ENCODE peak calls at places on chromosomes 3 and 15, in five cellular contexts. One of them, this sample, is unnamed.

GRCh38 chr15:90376789-90377188 is 11.3 kb upstream of the IQGAP1 start:
- DNase-seq in heart left ventricle: peak; percentile 40
- DNase-seq in IMR-90: no peak
- DNase-seq in right lobe of liver: no peak
- DNase-seq in HepG2: no peak
- DNase-seq in this sample: peak; percentile 9

GRCh38 chr3:176967525-176967924 is 229.8 kb downstream of the TBL1XR1 start:
- DNase-seq in heart left ventricle: no peak
- DNase-seq in IMR-90: peak; percentile 22
- DNase-seq in right lobe of liver: no peak
- DNase-seq in HepG2: no peak
- DNase-seq in this sample: no peak

GRCh38 chr3:56899078-56899477 is 97.3 kb upstream of the ARHGEF3 start:
- DNase-seq in heart left ventricle: no peak
- DNase-seq in IMR-90: no peak
- DNase-seq in right lobe of liver: no peak
- DNase-seq in HepG2: no peak
- DNase-seq in this sample: no peak

GRCh38 chr15:41836072-41836471 is 2.6 kb upstream of the PLA2G4B start:
- DNase-seq in heart left ventricle: no peak
- DNase-seq in IMR-90: peak; percentile 12
- DNase-seq in right lobe of liver: no peak
- DNase-seq in HepG2: no peak
- DNase-seq in this sample: no peak

GRCh38 chr3:119331661-119332060 is 37.5 kb downstream of the ARHGAP31 start:
- DNase-seq in heart left ventricle: no peak
- DNase-seq in IMR-90: peak; percentile 58
- DNase-seq in right lobe of liver: no peak
- DNase-seq in HepG2: no peak
- DNase-seq in this sample: no peak

GRCh38 chr3:122691195-122691594 is 10.6 kb downstream of the PARP14 start:
- DNase-seq in heart left ventricle: no peak
- DNase-seq in IMR-90: peak; percentile 87
- DNase-seq in right lobe of liver: no peak
- DNase-seq in HepG2: peak; percentile 80
- DNase-seq in this sample: peak; percentile 72

GRCh38 chr15:70504305-70504951 is 258.9 kb downstream of the UACA start:
- DNase-seq in heart left ventricle: peak; percentile 73
- DNase-seq in IMR-90: peak; percentile 55
- DNase-seq in right lobe of liver: peak; percentile 63
- DNase-seq in HepG2: no peak
- DNase-seq in this sample: peak; percentile 48

GRCh38 chr15:61173899-61174689 is 55.0 kb downstream of the RORA start:
- DNase-seq in heart left ventricle: no peak
- DNase-seq in IMR-90: no peak
- DNase-seq in right lobe of liver: no peak
- DNase-seq in HepG2: no peak
- DNase-seq in this sample: no peak

GRCh38 chr3:48475188-48475587 is 28.7 kb downstream of the ATRIP start:
- DNase-seq in heart left ventricle: no peak
- DNase-seq in IMR-90: no peak
- DNase-seq in right lobe of liver: no peak
- DNase-seq in HepG2: no peak
- DNase-seq in this sample: no peak

GRCh38 chr3:59772416-59773408 is 722.9 kb upstream of the CFAP20DC start:
- DNase-seq in heart left ventricle: no peak
- DNase-seq in IMR-90: no peak
- DNase-seq in right lobe of liver: no peak
- DNase-seq in HepG2: no peak
- DNase-seq in this sample: no peak

GRCh38 chr15:98177950-98178848 is 217.7 kb downstream of the ARRDC4 start:
- DNase-seq in heart left ventricle: peak; percentile 23
- DNase-seq in IMR-90: peak; percentile 29
- DNase-seq in right lobe of liver: no peak
- DNase-seq in HepG2: peak; percentile 56
- DNase-seq in this sample: peak; percentile 49

GRCh38 chr3:69855436-69856162 is 116.3 kb downstream of the MITF start:
- DNase-seq in heart left ventricle: no peak
- DNase-seq in IMR-90: peak; percentile 64
- DNase-seq in right lobe of liver: no peak
- DNase-seq in HepG2: no peak
- DNase-seq in this sample: peak; percentile 12

GRCh38 chr15:83114305-83114704 is 6.9 kb downstream of the TM6SF1 start:
- DNase-seq in heart left ventricle: no peak
- DNase-seq in IMR-90: no peak
- DNase-seq in right lobe of liver: no peak
- DNase-seq in HepG2: no peak
- DNase-seq in this sample: no peak

GRCh38 chr3:42461762-42462161 is 40.7 kb upstream of the VIPR1 start:
- DNase-seq in heart left ventricle: no peak
- DNase-seq in IMR-90: no peak
- DNase-seq in right lobe of liver: no peak
- DNase-seq in HepG2: no peak
- DNase-seq in this sample: no peak

GRCh38 chr3:120561251-120562045 is 34.7 kb upstream of the NDUFB4 start:
- DNase-seq in heart left ventricle: peak; percentile 65
- DNase-seq in IMR-90: peak; percentile 73
- DNase-seq in right lobe of liver: peak; percentile 62
- DNase-seq in HepG2: peak; percentile 35
- DNase-seq in this sample: peak; percentile 74

GRCh38 chr15:44064706-44065105 is 130.4 kb downstream of the FRMD5 start:
- DNase-seq in heart left ventricle: no peak
- DNase-seq in IMR-90: no peak
- DNase-seq in right lobe of liver: no peak
- DNase-seq in HepG2: no peak
- DNase-seq in this sample: no peak

GRCh38 chr15:44066211-44066827 is 128.8 kb downstream of the FRMD5 start:
- DNase-seq in heart left ventricle: peak; percentile 31
- DNase-seq in IMR-90: peak; percentile 72
- DNase-seq in right lobe of liver: no peak
- DNase-seq in HepG2: peak; percentile 71
- DNase-seq in this sample: peak; percentile 67

GRCh38 chr15:44068346-44068745 is 126.7 kb downstream of the FRMD5 start:
- DNase-seq in heart left ventricle: no peak
- DNase-seq in IMR-90: no peak
- DNase-seq in right lobe of liver: no peak
- DNase-seq in HepG2: no peak
- DNase-seq in this sample: no peak

DNA sequence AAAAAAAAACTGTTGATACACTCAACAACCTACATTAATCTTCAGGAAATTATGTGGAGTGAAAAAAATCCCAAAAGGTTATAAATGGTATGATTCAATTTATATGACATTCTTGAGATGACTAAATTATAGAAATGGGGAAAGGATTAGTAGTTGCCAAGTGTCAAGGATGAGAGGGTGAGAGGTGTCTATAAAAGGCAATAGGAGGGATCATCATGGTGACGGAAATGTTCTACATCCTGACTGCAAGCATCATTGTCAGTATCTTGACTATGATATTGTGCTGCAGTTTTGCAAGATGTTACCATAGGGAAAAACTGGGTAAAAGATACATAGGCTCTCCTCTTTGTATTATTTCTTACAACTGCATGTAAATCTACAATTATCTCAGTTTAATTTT is 125.6 kb downstream of the FRMD5 start:
- DNase-seq in heart left ventricle: no peak
- DNase-seq in IMR-90: no peak
- DNase-seq in right lobe of liver: no peak
- DNase-seq in HepG2: no peak
- DNase-seq in this sample: no peak
- H3K4me1 ChIP-seq in heart left ventricle: no peaks in the 10 kb centered on the region
- H3K4me1 ChIP-seq in IMR-90: no peaks in the 10 kb centered on the region
- H3K4me1 ChIP-seq in right lobe of liver: no peaks in the 10 kb centered on the region
- H3K4me1 ChIP-seq in HepG2: no peaks in the 10 kb centered on the region
- H3K4me1 ChIP-seq in this sample: no peaks in the 10 kb centered on the region

GRCh38 chr3:167917969-167918368 is 177.8 kb downstream of the GOLIM4 start:
- DNase-seq in heart left ventricle: no peak
- DNase-seq in IMR-90: no peak
- DNase-seq in right lobe of liver: no peak
- DNase-seq in HepG2: no peak
- DNase-seq in this sample: no peak

GRCh38 chr3:167918686-167919085 is 177.0 kb downstream of the GOLIM4 start:
- DNase-seq in heart left ventricle: no peak
- DNase-seq in IMR-90: no peak
- DNase-seq in right lobe of liver: no peak
- DNase-seq in HepG2: no peak
- DNase-seq in this sample: no peak

GRCh38 chr3:167909443-167910287 is 174.1 kb downstream of the SERPINI1 start:
- DNase-seq in heart left ventricle: no peak
- DNase-seq in IMR-90: no peak
- DNase-seq in right lobe of liver: no peak
- DNase-seq in HepG2: peak; percentile 11
- DNase-seq in this sample: no peak

GRCh38 chr3:167908745-167909442 is 173.4 kb downstream of the SERPINI1 start:
- DNase-seq in heart left ventricle: no peak
- DNase-seq in IMR-90: no peak
- DNase-seq in right lobe of liver: no peak
- DNase-seq in HepG2: no peak
- DNase-seq in this sample: no peak

DNA sequence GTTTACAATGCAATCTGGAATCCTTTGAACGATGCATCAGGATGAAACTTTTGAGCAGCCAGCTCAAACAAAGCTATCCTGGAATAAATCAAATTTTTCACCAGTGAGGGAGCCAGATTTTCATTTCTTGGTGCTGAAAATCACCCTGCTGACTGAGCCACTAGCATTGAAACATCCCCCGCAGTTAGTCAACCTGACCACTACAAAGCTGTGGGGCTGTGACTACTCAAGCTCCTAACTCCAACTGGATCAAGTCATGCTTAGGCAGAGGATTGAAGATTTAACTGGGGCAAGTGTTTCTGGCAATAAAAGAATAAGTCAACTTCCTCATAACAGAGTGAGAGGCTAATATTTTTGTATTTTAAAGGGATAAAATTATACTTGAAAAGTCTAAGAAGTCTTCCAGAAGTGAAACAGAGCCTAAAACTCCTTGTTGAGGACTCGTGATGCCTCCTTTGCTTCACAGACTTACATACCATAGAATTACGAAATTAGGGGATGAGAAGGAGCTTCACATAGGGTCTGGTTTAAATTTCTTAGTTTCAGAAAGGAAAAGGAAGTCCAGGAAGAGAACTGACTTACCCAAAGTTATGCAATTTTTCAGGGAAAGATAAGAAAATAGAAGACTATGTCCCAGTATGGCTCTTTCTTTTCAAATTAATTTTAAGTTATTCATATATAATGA is 177.8 kb downstream of the SERPINI1 start:
- DNase-seq in heart left ventricle: no peak
- DNase-seq in IMR-90: peak; percentile 3
- DNase-seq in right lobe of liver: no peak
- DNase-seq in HepG2: no peak
- DNase-seq in this sample: no peak
- TF ChIP-seq CTCF in heart left ventricle: no peak
- TF ChIP-seq CTCF in IMR-90: no peak
- TF ChIP-seq CTCF in right lobe of liver: no peak
- TF ChIP-seq CTCF in HepG2: no peak
- TF ChIP-seq CTCF in this sample: no peak

GRCh38 chr3:195906865-195907729 is 1.3 kb downstream of the TNK2 start:
- DNase-seq in heart left ventricle: no peak
- DNase-seq in IMR-90: peak; percentile 19
- DNase-seq in right lobe of liver: peak; percentile 57
- DNase-seq in HepG2: no peak
- DNase-seq in this sample: peak; percentile 35
- TF ChIP-seq POLR2A in heart left ventricle: no peak
- TF ChIP-seq POLR2A in IMR-90: no peak
- TF ChIP-seq POLR2A in right lobe of liver: peak; percentile 19
- TF ChIP-seq POLR2A in HepG2: no peak
- TF ChIP-seq POLR2A in this sample: no peak

DNA sequence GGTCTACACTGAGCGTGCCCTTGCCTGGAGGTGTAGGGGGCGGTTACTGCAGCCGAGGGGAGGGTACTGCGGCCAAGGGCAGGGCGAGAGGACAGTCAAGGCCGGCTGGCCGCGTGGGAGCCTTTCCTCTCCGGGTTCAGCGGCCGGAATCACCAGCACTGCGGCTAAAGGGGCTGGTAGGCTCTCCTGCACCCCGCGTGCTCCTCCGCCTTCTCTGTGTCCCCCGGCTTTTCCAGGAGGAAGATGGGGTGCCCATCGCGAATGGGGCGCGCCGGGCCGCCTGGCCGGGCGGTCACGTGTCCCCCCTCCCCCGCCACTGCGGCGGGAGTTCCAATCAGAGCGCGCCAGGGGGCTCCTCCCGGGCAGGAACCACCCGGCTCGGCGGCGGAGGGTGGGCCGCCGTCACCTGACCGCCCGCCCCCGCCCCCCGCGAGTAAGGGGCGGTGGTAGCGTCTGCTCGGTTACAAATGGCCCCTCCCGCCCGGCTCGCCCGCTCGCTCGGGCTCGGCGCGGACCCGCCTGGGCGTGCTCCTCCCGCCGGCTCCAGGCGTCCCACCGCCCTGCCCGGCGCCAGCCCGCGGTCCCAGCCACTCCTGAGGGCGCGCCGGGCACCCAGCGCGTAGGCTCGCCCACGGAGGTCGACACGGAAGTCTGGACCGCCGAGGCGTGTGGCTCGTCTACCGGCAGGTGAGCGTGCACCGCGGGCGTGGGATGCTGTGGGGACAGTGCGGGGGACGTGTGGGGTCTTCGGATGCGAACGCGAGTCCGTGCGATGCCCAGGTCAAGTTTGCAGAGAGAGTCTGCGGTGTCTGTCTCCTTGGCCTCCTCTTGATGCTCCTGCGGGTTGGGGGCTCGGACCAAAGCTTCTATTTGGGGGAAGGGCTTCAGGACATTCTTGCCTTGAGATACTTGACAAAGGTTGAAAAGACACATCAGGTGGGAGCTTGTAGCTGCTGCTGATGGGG is 242.6 kb upstream of the TOPAZ1 start:
- DNase-seq in heart left ventricle: no peak
- DNase-seq in IMR-90: no peak
- DNase-seq in right lobe of liver: no peak
- DNase-seq in HepG2: no peak
- DNase-seq in this sample: peak; percentile 26
- H3K4me1 ChIP-seq in heart left ventricle: peaks cover 35% of the 10 kb centered on the region
- H3K4me1 ChIP-seq in IMR-90: no peaks in the 10 kb centered on the region
- H3K4me1 ChIP-seq in right lobe of liver: no peaks in the 10 kb centered on the region
- H3K4me1 ChIP-seq in HepG2: no peaks in the 10 kb centered on the region
- H3K4me1 ChIP-seq in this sample: peaks cover 47% of the 10 kb centered on the region

GRCh38 chr3:99620077-99620476 is 18.3 kb upstream of the COL8A1 start:
- DNase-seq in heart left ventricle: no peak
- DNase-seq in IMR-90: no peak
- DNase-seq in right lobe of liver: no peak
- DNase-seq in HepG2: no peak
- DNase-seq in this sample: no peak
- TF ChIP-seq CTCF in heart left ventricle: no peak
- TF ChIP-seq CTCF in IMR-90: peak; percentile 5
- TF ChIP-seq CTCF in right lobe of liver: no peak
- TF ChIP-seq CTCF in HepG2: no peak
- TF ChIP-seq CTCF in this sample: no peak

GRCh38 chr15:49152552-49153337 is 2.7 kb downstream of the COPS2 start:
- DNase-seq in heart left ventricle: no peak
- DNase-seq in IMR-90: no peak
- DNase-seq in right lobe of liver: no peak
- DNase-seq in HepG2: no peak
- DNase-seq in this sample: no peak

GRCh38 chr15:49155834-49156627 is 632 bp upstream of the COPS2 start:
- DNase-seq in heart left ventricle: no peak
- DNase-seq in IMR-90: peak; percentile 25
- DNase-seq in right lobe of liver: no peak
- DNase-seq in HepG2: peak; percentile 10
- DNase-seq in this sample: no peak

GRCh38 chr15:49154799-49155109 is 645 bp downstream of the COPS2 start:
- DNase-seq in heart left ventricle: no peak
- DNase-seq in IMR-90: no peak
- DNase-seq in right lobe of liver: no peak
- DNase-seq in HepG2: peak; percentile 4
- DNase-seq in this sample: no peak

GRCh38 chr15:49154359-49154758 is 1.0 kb downstream of the COPS2 start:
- DNase-seq in heart left ventricle: no peak
- DNase-seq in IMR-90: no peak
- DNase-seq in right lobe of liver: no peak
- DNase-seq in HepG2: no peak
- DNase-seq in this sample: no peak

GRCh38 chr15:49155110-49155833 is at the start of gene COPS2:
- DNase-seq in heart left ventricle: peak; percentile 94
- DNase-seq in IMR-90: peak; percentile 99
- DNase-seq in right lobe of liver: peak; percentile 88
- DNase-seq in HepG2: peak; percentile 96
- DNase-seq in this sample: peak; percentile 96
- TF ChIP-seq POLR2A in heart left ventricle: peak; percentile 62
- TF ChIP-seq POLR2A in IMR-90: peak; percentile 86
- TF ChIP-seq POLR2A in right lobe of liver: peak; percentile 58
- TF ChIP-seq POLR2A in HepG2: peak; percentile 84
- TF ChIP-seq POLR2A in this sample: no peak